ENCODE peak calls at places on chromosomes 7 and 10, in six cellular contexts. G is neuronal stem cell, A is IMR-90, H is H1, F is H9, D is trophoblast cell. P is an unnamed sample.

GRCh38 chr7:41709621-41710020 is 6.7 kb upstream of the INHBA start:
- DNase-seq in G (no peak), A (peak), H (no peak), F (no peak), D (peak), P (peak)

GRCh38 chr10:43196981-43197833 is 59.0 kb downstream of the CSGALNACT2 start:
- DNase-seq in G (no peak), A (no peak), H (no peak), F (peak), D (no peak), P (no peak)

GRCh38 chr10:1035201-1035600 is 9.5 kb upstream of the IDI2 start:
- DNase-seq in G (no peak), A (no peak), H (no peak), F (no peak), D (no peak), P (no peak)

GRCh38 chr10:69327463-69328345 is 49.4 kb downstream of the HK1 start:
- DNase-seq in G (no peak), A (peak), H (no peak), F (no peak), D (peak), P (peak)

GRCh38 chr7:192701-193536 is 548 bp downstream of the FAM20C start:
- DNase-seq in G (no peak), A (peak), H (no peak), F (no peak), D (no peak), P (peak)

GRCh38 chr10:110783509-110784103 is 88.1 kb upstream of the PDCD4 start:
- DNase-seq in G (no peak), A (peak), H (no peak), F (no peak), D (no peak), P (no peak)

GRCh38 chr10:43854042-43854441 is 205.4 kb upstream of the ZNF32 start:
- DNase-seq in G (no peak), A (peak), H (peak), F (no peak), D (peak), P (peak)

GRCh38 chr10:86747796-86748581 is 8.4 kb upstream of the BMPR1A start:
- DNase-seq in G (no peak), A (peak), H (no peak), F (no peak), D (no peak), P (no peak)

GRCh38 chr7:121798896-121799295 is 74.1 kb upstream of the PTPRZ1 start:
- DNase-seq in G (peak), A (no peak), H (no peak), F (peak), D (no peak), P (no peak)

GRCh38 chr7:132825932-132826480 is 249.7 kb upstream of the PLXNA4 start:
- DNase-seq in G (no peak), A (no peak), H (no peak), F (no peak), D (no peak), P (no peak)

GRCh38 chr10:130543787-130544186 is 407.6 kb downstream of the GLRX3 start:
- DNase-seq in G (no peak), A (no peak), H (no peak), F (no peak), D (no peak), P (no peak)

GRCh38 chr10:124612611-124613498 is 131.3 kb downstream of the FAM53B start:
- DNase-seq in G (no peak), A (peak), H (peak), F (peak), D (peak), P (peak)

GRCh38 chr10:62464308-62464707 is 90.1 kb downstream of the ZNF365 start:
- DNase-seq in G (no peak), A (peak), H (no peak), F (no peak), D (no peak), P (peak)

GRCh38 chr7:25624001-25624400 is 395.7 kb upstream of the NPVF start:
- DNase-seq in G (no peak), A (no peak), H (no peak), F (no peak), D (no peak), P (no peak)

GRCh38 chr10:90969148-90969547 is 48.3 kb upstream of the ANKRD1 start:
- DNase-seq in G (no peak), A (no peak), H (no peak), F (no peak), D (peak), P (peak)

GRCh38 chr10:794382-794956 is 105.0 kb upstream of the DIP2C start:
- DNase-seq in G (no peak), A (peak), H (no peak), F (peak), D (no peak), P (peak)

GRCh38 chr10:133124357-133125211 is 35.4 kb upstream of the KNDC1 start:
- DNase-seq in G (peak), A (no peak), H (peak), F (peak), D (no peak), P (no peak)

GRCh38 chr7:19621740-19622139 is 87.1 kb downstream of the POLR1F start:
- DNase-seq in G (no peak), A (peak), H (no peak), F (no peak), D (no peak), P (no peak)

GRCh38 chr7:2873686-2874551 is 29.8 kb upstream of the GNA12 start:
- DNase-seq in G (no peak), A (peak), H (no peak), F (peak), D (peak), P (peak)

GRCh38 chr10:24929056-24929544 is 23.3 kb downstream of the PRTFDC1 start:
- DNase-seq in G (no peak), A (no peak), H (no peak), F (no peak), D (no peak), P (peak)

GRCh38 chr7:52085610-52086009 is 769.0 kb upstream of the COBL start:
- DNase-seq in G (no peak), A (no peak), H (no peak), F (peak), D (no peak), P (no peak)

GRCh38 chr10:117477961-117478670 is 64.4 kb upstream of the EMX2 start:
- DNase-seq in G (no peak), A (peak), H (no peak), F (no peak), D (peak), P (peak)

GRCh38 chr7:82729172-82730030 is 285.8 kb upstream of the CACNA2D1 start:
- DNase-seq in G (peak), A (peak), H (no peak), F (no peak), D (no peak), P (peak)

GRCh38 chr7:141700291-141700847 is 1.6 kb downstream of the DENND11 start:
- DNase-seq in G (no peak), A (no peak), H (no peak), F (no peak), D (peak), P (peak)

GRCh38 chr7:130394421-130395188 is 14.3 kb downstream of the CPA1 start:
- DNase-seq in G (no peak), A (no peak), H (no peak), F (no peak), D (no peak), P (no peak)

GRCh38 chr10:122495406-122496340 is 34.3 kb downstream of the HTRA1 start:
- DNase-seq in G (no peak), A (no peak), H (no peak), F (no peak), D (no peak), P (peak)

GRCh38 chr10:86655173-86655540 is 810 bp downstream of the OPN4 start:
- DNase-seq in G (no peak), A (no peak), H (no peak), F (no peak), D (no peak), P (no peak)

GRCh38 chr7:22433710-22434460 is 66.1 kb downstream of the STEAP1B start:
- DNase-seq in G (no peak), A (peak), H (no peak), F (peak), D (peak), P (no peak)

GRCh38 chr10:36779238-36779846 is 346.1 kb upstream of the ANKRD30A start:
- DNase-seq in G (peak), A (peak), H (no peak), F (peak), D (peak), P (peak)

GRCh38 chr10:95308389-95309302 is 17.8 kb upstream of the PDLIM1 start:
- DNase-seq in G (no peak), A (peak), H (no peak), F (no peak), D (peak), P (peak)

GRCh38 chr10:78550090-78550489 is 516.4 kb downstream of the RPS24 start:
- DNase-seq in G (no peak), A (no peak), H (no peak), F (no peak), D (no peak), P (no peak)

GRCh38 chr7:54810401-54810800 is 51.4 kb upstream of the SEC61G start:
- DNase-seq in G (no peak), A (peak), H (no peak), F (no peak), D (no peak), P (no peak)

GRCh38 chr10:111281516-111281915 is 204.7 kb downstream of the ADRA2A start:
- DNase-seq in G (peak), A (no peak), H (peak), F (peak), D (peak), P (peak)

GRCh38 chr10:101848408-101848807 is 4.8 kb upstream of the KCNIP2 start:
- DNase-seq in G (no peak), A (no peak), H (no peak), F (no peak), D (no peak), P (peak)

GRCh38 chr10:128047991-128048826 is 78.0 kb downstream of the MKI67 start:
- DNase-seq in G (no peak), A (peak), H (no peak), F (no peak), D (peak), P (peak)

GRCh38 chr10:110859947-110860376 is 11.8 kb upstream of the PDCD4 start:
- DNase-seq in G (no peak), A (peak), H (no peak), F (no peak), D (no peak), P (peak)

GRCh38 chr10:86687750-86688149 is 19.4 kb downstream of the LDB3 start:
- DNase-seq in G (no peak), A (peak), H (no peak), F (no peak), D (peak), P (peak)

DNA sequence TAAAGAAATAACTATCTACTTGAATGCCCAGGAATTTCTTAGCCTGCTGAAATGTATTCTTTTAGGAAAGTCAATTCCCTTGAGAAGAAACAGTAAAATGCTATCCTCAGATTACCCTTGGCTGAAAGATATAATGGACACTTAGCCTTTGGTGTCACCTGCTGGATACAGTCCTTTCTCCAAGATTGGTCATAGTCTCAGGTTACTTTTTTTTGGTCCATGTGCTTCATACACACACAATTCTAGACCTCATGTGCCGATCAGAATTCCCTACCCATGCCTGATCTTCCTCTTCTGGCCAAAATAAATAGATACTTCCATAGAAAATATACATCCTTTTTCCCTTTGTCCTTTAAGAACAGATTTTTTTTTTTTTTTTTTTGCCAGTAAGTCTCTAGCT is 218.9 kb upstream of the PHYHIPL start:
- DNase-seq in G (no peak), A (no peak), H (no peak), F (no peak), D (no peak), P (no peak)
- H4K8ac ChIP-seq in G (no peak), A (no peak), H (no peak), F (no peak), D (no peak), P (no peak)

GRCh38 chr10:47143473-47143872 is 156.5 kb upstream of the GDF10 start:
- DNase-seq in G (no peak), A (no peak), H (no peak), F (no peak), D (no peak), P (no peak)

GRCh38 chr10:47140752-47141348 is 159.1 kb upstream of the GDF10 start:
- DNase-seq in G (no peak), A (no peak), H (no peak), F (no peak), D (no peak), P (no peak)

GRCh38 chr10:47141349-47141748 is 158.6 kb upstream of the GDF10 start:
- DNase-seq in G (no peak), A (no peak), H (no peak), F (no peak), D (no peak), P (no peak)

GRCh38 chr10:47144525-47144924 is 155.5 kb upstream of the GDF10 start:
- DNase-seq in G (no peak), A (no peak), H (no peak), F (no peak), D (no peak), P (no peak)

GRCh38 chr10:47143072-47143471 is 156.9 kb upstream of the GDF10 start:
- DNase-seq in G (no peak), A (no peak), H (no peak), F (no peak), D (no peak), P (no peak)
- H4K91ac ChIP-seq in G (no peak), A (no peak), H (no peak), F (no peak), D (no peak), P (no peak)

DNA sequence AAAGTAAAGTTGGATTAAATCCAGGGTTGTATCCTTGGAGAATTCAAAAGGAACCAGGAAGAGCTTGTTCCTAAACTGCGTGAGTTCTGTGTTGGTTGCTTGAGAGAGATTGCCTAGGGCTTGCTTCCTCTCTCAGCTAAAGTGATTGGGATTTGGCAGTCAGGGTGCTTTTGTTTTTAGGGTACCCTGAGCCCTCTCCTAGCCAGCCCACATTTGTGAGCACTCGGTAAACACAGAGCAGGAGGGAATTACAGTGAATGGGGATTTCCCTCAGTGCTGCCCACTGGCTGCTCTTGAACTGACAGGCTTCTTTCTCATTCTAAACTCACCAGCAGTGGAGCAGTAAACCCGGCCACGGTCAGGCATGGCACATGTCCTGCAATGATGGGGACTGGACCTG is 146.9 kb downstream of the TPST1 start:
- DNase-seq in G (no peak), A (no peak), H (no peak), F (peak), D (no peak), P (peak)
- H4K8ac ChIP-seq in G (no peak), A (no peak), H (no peak), F (no peak), D (no peak), P (peak)

DNA sequence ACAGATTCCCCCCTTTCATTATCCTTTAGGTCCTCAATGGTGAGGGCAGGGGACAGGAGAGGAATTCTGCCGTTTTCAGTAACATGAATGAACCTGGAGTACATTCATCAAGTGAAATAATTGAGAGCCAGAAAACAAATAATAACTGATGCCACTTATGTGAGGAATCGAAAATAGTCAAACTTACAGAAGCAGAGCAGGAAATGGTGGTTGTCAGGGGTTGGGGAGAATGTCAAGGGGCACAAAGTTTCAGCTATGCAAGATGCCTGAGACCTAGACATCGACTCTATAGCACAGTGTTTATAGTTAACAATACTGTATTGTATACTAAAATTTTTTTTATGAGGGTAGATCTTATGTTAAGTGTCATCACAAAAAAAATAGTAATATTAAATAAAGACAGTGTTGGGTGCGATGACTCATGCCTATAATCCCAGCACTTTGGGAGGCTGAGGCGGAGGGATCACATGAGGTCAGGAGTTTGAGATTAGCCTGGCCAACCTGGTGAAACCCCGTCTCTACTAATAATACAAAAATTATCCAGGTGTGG is 1219.8 kb downstream of the GATA3 start:
- DNase-seq in G (no peak), A (no peak), H (no peak), F (no peak), D (peak), P (no peak)
- H4K91ac ChIP-seq in G (no peak), A (no peak), H (no peak), F (no peak), D (no peak), P (no peak)

GRCh38 chr7:35246819-35247218 is 7.1 kb downstream of the TBX20 start:
- DNase-seq in G (no peak), A (no peak), H (no peak), F (no peak), D (no peak), P (no peak)
- H4K8ac ChIP-seq in G (no peak), A (no peak), H (no peak), F (no peak), D (no peak), P (no peak)

GRCh38 chr10:76667307-76668012 is 970.1 kb downstream of the KCNMA1 start:
- DNase-seq in G (no peak), A (no peak), H (no peak), F (no peak), D (no peak), P (no peak)
- H4K91ac ChIP-seq in G (no peak), A (no peak), H (no peak), F (no peak), D (no peak), P (no peak)

DNA sequence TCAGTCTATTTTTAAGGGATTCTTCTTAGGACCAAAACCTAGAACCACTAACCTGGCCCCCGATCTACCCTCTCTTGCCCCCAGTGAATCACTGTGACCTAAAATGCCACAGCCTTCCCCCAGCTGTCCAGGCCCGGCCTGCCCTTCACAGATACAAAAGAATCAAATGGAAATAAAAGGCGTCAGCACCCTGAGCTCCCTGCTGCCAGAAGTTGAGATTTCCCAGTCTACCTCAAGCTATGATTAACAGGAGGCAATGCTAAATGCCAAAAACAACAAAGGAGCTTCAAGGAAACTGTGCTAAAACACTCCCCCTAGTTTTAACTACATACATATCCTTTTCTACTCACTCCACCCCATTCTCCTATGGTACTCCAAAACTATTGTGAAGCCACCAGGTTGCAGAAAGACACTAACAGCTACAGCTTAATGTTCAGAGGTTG is 67.8 kb downstream of the GSAP start:
- DNase-seq in G (no peak), A (peak), H (no peak), F (no peak), D (no peak), P (peak)
- H4K8ac ChIP-seq in G (no peak), A (no peak), H (no peak), F (no peak), D (no peak), P (no peak)

GRCh38 chr7:131723926-131724325 is 167.5 kb upstream of the PODXL start:
- DNase-seq in G (no peak), A (peak), H (peak), F (no peak), D (no peak), P (peak)
- H4K91ac ChIP-seq in G (no peak), A (no peak), H (no peak), F (no peak), D (no peak), P (no peak)

DNA sequence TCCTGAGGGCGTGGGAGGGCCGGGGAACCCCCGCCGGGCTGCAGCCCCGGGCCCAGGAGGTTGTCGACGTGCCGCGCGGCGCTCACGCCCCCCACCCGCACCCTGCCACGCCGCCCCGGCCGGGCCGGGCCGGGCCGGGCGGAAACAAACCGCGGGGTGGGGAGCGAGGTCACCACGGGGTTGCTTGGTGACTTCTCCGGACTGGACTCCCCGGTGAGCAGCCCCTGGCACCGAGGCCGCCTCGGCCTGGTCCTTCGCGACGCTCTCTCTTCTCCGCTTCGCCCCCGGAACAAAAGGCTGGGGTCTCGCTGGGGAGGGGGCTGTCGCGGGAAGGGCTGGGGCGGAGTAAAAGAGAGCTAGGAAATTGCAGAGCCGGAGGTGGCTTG is 478 bp downstream of the WIPF3 start:
- DNase-seq in G (no peak), A (no peak), H (peak), F (peak), D (no peak), P (no peak)
- H4K8ac ChIP-seq in G (no peak), A (no peak), H (no peak), F (no peak), D (no peak), P (no peak)

DNA sequence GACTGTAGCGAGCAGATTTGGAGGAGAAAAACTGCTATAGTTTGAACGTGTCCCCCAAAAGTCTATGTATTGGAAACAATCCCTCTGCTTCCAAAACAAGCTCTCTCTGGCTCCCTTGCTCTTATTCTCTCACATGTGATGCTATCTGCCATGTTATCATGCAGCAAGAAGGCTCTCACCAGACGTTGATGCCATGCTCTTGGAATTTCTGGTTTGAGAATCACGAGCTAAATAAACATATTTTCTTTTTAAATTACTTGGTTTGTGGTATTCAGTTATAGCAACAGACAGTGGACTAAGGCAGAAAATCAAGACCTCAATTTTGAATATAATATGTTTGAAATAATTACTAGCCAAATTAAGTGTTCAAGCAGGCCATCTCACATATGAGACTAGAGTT is 17.5 kb upstream of the GNAT3 start:
- DNase-seq in G (no peak), A (peak), H (no peak), F (no peak), D (no peak), P (no peak)
- H4K91ac ChIP-seq in G (no peak), A (no peak), H (no peak), F (no peak), D (no peak), P (no peak)

P was measured in mesenchymal stem cell.